ENCODE peak calls at places on chromosomes 2 and 18, in seven cellular contexts. R, S, F, N, V, Y and O are unnamed samples.

GRCh38 chr2:215620528-215620927 is 184.7 kb upstream of the FN1 start:
- DNase-seq in F (no peak), Y (no peak), R (no peak), S (no peak), N (no peak), V (no peak), O (no peak)

GRCh38 chr2:229714736-229715541 is 584 bp upstream of the DNER start:
- DNase-seq in R (peak), V (peak), F (peak), Y (no peak), S (no peak), N (peak), O (peak)

GRCh38 chr2:88874063-88874657 is 182.7 kb downstream of the RPIA start:
- DNase-seq in Y (peak), R (peak), V (peak), N (peak), S (peak), F (peak), O (peak)

GRCh38 chr2:53257287-53257686 is 510.3 kb upstream of the CHAC2 start:
- DNase-seq in N (no peak), V (no peak), S (no peak), F (no peak), Y (no peak), R (no peak), O (no peak)

GRCh38 chr2:85511008-85511895 is 27.7 kb upstream of the MAT2A start:
- DNase-seq in R (no peak), N (no peak), F (no peak), Y (no peak), S (no peak), V (no peak), O (no peak)

GRCh38 chr2:61249521-61250071 is 87.6 kb downstream of the C2orf74 start:
- DNase-seq in N (no peak), V (no peak), Y (no peak), R (no peak), S (no peak), F (no peak), O (no peak)

GRCh38 chr2:200138386-200139184 is 167.9 kb upstream of the SPATS2L start:
- DNase-seq in V (no peak), R (no peak), F (no peak), S (no peak), N (no peak), Y (no peak), O (no peak)

GRCh38 chr2:85779641-85780315 is 26.0 kb downstream of the ATOH8 start:
- DNase-seq in V (no peak), F (peak), R (no peak), S (no peak), Y (no peak), N (no peak), O (no peak)

GRCh38 chr2:64157792-64158191 is 13.6 kb upstream of the PELI1 start:
- DNase-seq in R (no peak), S (no peak), V (no peak), N (no peak), F (peak), Y (no peak), O (no peak)

GRCh38 chr2:156602552-156602933 is 166.4 kb downstream of the GPD2 start:
- DNase-seq in N (no peak), V (no peak), F (no peak), Y (no peak), S (no peak), R (no peak), O (no peak)

GRCh38 chr2:111058264-111058663 is 62.5 kb upstream of the BCL2L11 start:
- DNase-seq in N (no peak), R (no peak), S (no peak), F (no peak), Y (no peak), V (no peak), O (no peak)

GRCh38 chr2:229090231-229090630 is 180.9 kb downstream of the PID1 start:
- DNase-seq in R (no peak), N (no peak), V (no peak), F (peak), Y (no peak), S (peak), O (no peak)

GRCh38 chr2:18161681-18162080 is 283.2 kb downstream of the KCNS3 start:
- DNase-seq in Y (no peak), S (no peak), N (no peak), R (no peak), V (no peak), F (no peak), O (no peak)

GRCh38 chr18:48023334-48024008 is 93.0 kb upstream of the SMAD2 start:
- DNase-seq in N (no peak), S (no peak), Y (no peak), F (peak), R (peak), V (peak), O (no peak)

GRCh38 chr18:45764000-45764686 is 40.2 kb downstream of the SLC14A1 start:
- DNase-seq in V (no peak), F (peak), S (peak), Y (no peak), R (no peak), N (no peak), O (no peak)

GRCh38 chr2:226031078-226031937 is 631.8 kb downstream of the NYAP2 start:
- DNase-seq in R (peak), S (peak), V (peak), N (peak), F (peak), Y (no peak), O (peak)

GRCh38 chr18:37429768-37430167 is 135.8 kb downstream of the CELF4 start:
- DNase-seq in V (no peak), F (no peak), R (no peak), N (no peak), Y (no peak), S (no peak), O (no peak)

GRCh38 chr2:193847140-193847539 is 1652.4 kb upstream of the TMEFF2 start:
- DNase-seq in F (peak), N (no peak), V (peak), Y (no peak), S (peak), R (no peak), O (no peak)

GRCh38 chr2:20168048-20168726 is 56.7 kb downstream of the SDC1 start:
- DNase-seq in N (no peak), S (no peak), Y (no peak), R (no peak), F (no peak), V (no peak), O (no peak)

GRCh38 chr2:101821828-101822458 is 124.4 kb downstream of the MAP4K4 start:
- DNase-seq in Y (no peak), N (no peak), S (no peak), F (no peak), R (no peak), V (no peak), O (no peak)

GRCh38 chr2:222575618-222576017 is 80.3 kb downstream of the FARSB start:
- DNase-seq in F (no peak), S (no peak), R (no peak), V (no peak), N (no peak), Y (no peak), O (no peak)